ENCODE peak calls at places on chromosomes 7 and 10, in nine cellular contexts. M is Panc1, S is HepG2, B is transverse colon, N is HCT116, E is H1, W is K562, F is suprapubic skin, I is esophagus muscularis mucosa. V is an unnamed sample. For H3K4me1, the result is how much of the 10 kb centered on the place peaks cover.

GRCh38 chr10:31758495-31758894 is 170.1 kb downstream of the ARHGAP12 start:
- DNase-seq in I (no peak), N (no peak), E (no peak), F (no peak), M (no peak), S (no peak), B (no peak), W (no peak), V (no peak)

GRCh38 chr7:133562617-133563016 is 309.7 kb downstream of the EXOC4 start:
- DNase-seq in E (no peak), N (no peak), S (no peak), M (no peak), F (no peak), W (no peak), B (no peak), I (no peak), V (no peak)

GRCh38 chr7:121072826-121073225 is 84.3 kb downstream of the CPED1 start:
- DNase-seq in I (no peak), W (no peak), M (no peak), S (peak), N (no peak), B (no peak), F (no peak), E (no peak), V (no peak)

GRCh38 chr7:71739520-71740195 is 607.7 kb downstream of the GALNT17 start:
- DNase-seq in F (no peak), S (no peak), E (peak), N (no peak), B (no peak), W (no peak), I (peak), M (no peak), V (no peak)

GRCh38 chr10:71978988-71979691 is 14.9 kb downstream of the CHST3 start:
- DNase-seq in N (no peak), W (no peak), B (no peak), S (no peak), M (no peak), E (no peak), I (no peak), F (no peak), V (no peak)

GRCh38 chr10:44300666-44301649 is 83.9 kb downstream of the CXCL12 start:
- DNase-seq in W (no peak), E (no peak), N (peak), F (no peak), I (peak), S (no peak), B (no peak), M (no peak), V (peak)

GRCh38 chr10:14185501-14186045 is 145.2 kb downstream of the FRMD4A start:
- DNase-seq in F (no peak), B (no peak), N (peak), W (peak), I (no peak), M (peak), E (peak), S (peak), V (no peak)

GRCh38 chr7:27112960-27113949 is 10.8 kb upstream of the HOXA2 start:
- DNase-seq in W (peak), M (no peak), F (peak), I (no peak), E (peak), B (peak), S (no peak), N (peak), V (no peak)

GRCh38 chr7:150514748-150515222 is at the start of gene GIMAP7:
- DNase-seq in N (no peak), F (no peak), M (no peak), W (no peak), E (no peak), B (peak), I (no peak), S (no peak), V (no peak)

GRCh38 chr10:5669609-5670008 is 3.2 kb upstream of the ASB13 start:
- DNase-seq in M (no peak), S (no peak), F (no peak), W (peak), I (no peak), E (no peak), N (no peak), B (no peak), V (no peak)

GRCh38 chr7:65974191-65974801 is 7.7 kb downstream of the GUSB start:
- DNase-seq in W (no peak), I (no peak), S (no peak), N (no peak), F (no peak), E (no peak), M (no peak), B (no peak), V (peak)

GRCh38 chr7:517848-518629 is 1.6 kb downstream of the PDGFA start:
- DNase-seq in I (peak), E (peak), S (no peak), N (no peak), B (peak), W (peak), F (no peak), M (no peak), V (no peak)

GRCh38 chr7:143216151-143216550 is 5.7 kb upstream of the TAS2R40 start:
- DNase-seq in S (no peak), W (no peak), E (no peak), I (no peak), F (no peak), M (no peak), B (no peak), N (no peak), V (no peak)

GRCh38 chr10:1174022-1174421 is 117.8 kb downstream of the WDR37 start:
- DNase-seq in N (no peak), W (no peak), I (no peak), F (no peak), M (no peak), E (no peak), B (no peak), S (no peak), V (no peak)

GRCh38 chr7:74568658-74569057 is 88.9 kb upstream of the GTF2I start:
- DNase-seq in E (no peak), M (no peak), W (no peak), I (no peak), F (no peak), S (no peak), N (no peak), B (no peak), V (no peak)

GRCh38 chr10:32149257-32149955 is 93.2 kb upstream of the KIF5B start:
- DNase-seq in E (no peak), F (peak), B (peak), W (peak), N (peak), I (peak), M (no peak), S (no peak), V (peak)

GRCh38 chr10:123571978-123572377 is 94.2 kb upstream of the GPR26 start:
- DNase-seq in S (no peak), F (no peak), I (no peak), W (no peak), N (no peak), M (no peak), E (no peak), B (no peak), V (no peak)

GRCh38 chr7:124781418-124781817 is 15.8 kb upstream of the GPR37 start:
- DNase-seq in N (no peak), M (no peak), W (no peak), F (no peak), I (no peak), S (no peak), B (no peak), E (no peak), V (no peak)

GRCh38 chr7:3835102-3835501 is 534.0 kb downstream of the SDK1 start:
- DNase-seq in E (no peak), S (no peak), B (peak), W (no peak), I (no peak), F (no peak), N (no peak), M (no peak), V (no peak)

GRCh38 chr10:32179836-32180235 is 123.6 kb upstream of the KIF5B start:
- DNase-seq in S (no peak), E (no peak), B (no peak), I (no peak), F (no peak), W (no peak), M (no peak), N (no peak), V (no peak)

GRCh38 chr10:13536674-13537366 is 8.0 kb upstream of the BEND7 start:
- DNase-seq in B (peak), N (peak), E (peak), I (no peak), W (peak), M (peak), S (peak), F (no peak), V (no peak)

GRCh38 chr10:132588301-132589013 is 50.9 kb downstream of the INPP5A start:
- DNase-seq in I (no peak), M (no peak), E (no peak), F (peak), W (no peak), B (no peak), N (no peak), S (no peak), V (no peak)

GRCh38 chr7:138943061-138943460 is 38.1 kb downstream of the KIAA1549 start:
- DNase-seq in E (no peak), I (no peak), M (no peak), N (no peak), S (no peak), W (no peak), F (no peak), B (no peak), V (no peak)

GRCh38 chr7:17991866-17992648 is 35.6 kb downstream of the PRPS1L1 start:
- DNase-seq in E (peak), M (no peak), W (peak), B (peak), I (no peak), S (no peak), N (no peak), F (no peak), V (no peak)

GRCh38 chr7:155803418-155804376 is 8.6 kb downstream of the SHH start:
- DNase-seq in B (peak), S (no peak), M (no peak), N (no peak), W (no peak), F (no peak), E (peak), I (no peak), V (no peak)

GRCh38 chr7:768881-769504 is 41.9 kb upstream of the PRKAR1B start:
- DNase-seq in I (no peak), M (no peak), B (no peak), N (no peak), F (no peak), E (peak), W (peak), S (no peak), V (no peak)

GRCh38 chr10:125691160-125691981 is 8.4 kb upstream of the TEX36 start:
- DNase-seq in F (no peak), I (no peak), M (no peak), N (no peak), W (no peak), B (no peak), E (no peak), S (no peak), V (no peak)

GRCh38 chr10:3095373-3096139 is 28.2 kb downstream of the PFKP start:
- DNase-seq in N (peak), I (no peak), B (peak), S (peak), F (no peak), W (peak), E (no peak), M (peak), V (no peak)

GRCh38 chr10:47453435-47454293 is 30.3 kb downstream of the ANXA8 start:
- DNase-seq in M (no peak), E (no peak), F (no peak), I (peak), W (no peak), B (no peak), N (no peak), S (no peak), V (no peak)

GRCh38 chr7:151809156-151809863 is 67.6 kb downstream of the PRKAG2 start:
- DNase-seq in B (no peak), E (no peak), M (no peak), N (no peak), I (no peak), W (no peak), S (no peak), F (no peak), V (no peak)

GRCh38 chr7:131502810-131503545 is 53.5 kb downstream of the PODXL start:
- DNase-seq in W (peak), B (no peak), I (no peak), F (no peak), E (no peak), S (peak), M (no peak), N (no peak), V (no peak)

GRCh38 chr7:150379590-150380379 is 655 bp downstream of the ZNF775 start:
- DNase-seq in F (no peak), S (no peak), W (peak), M (no peak), B (no peak), N (no peak), E (no peak), I (no peak), V (no peak)

GRCh38 chr10:78805176-78805575 is 263.6 kb upstream of the ZMIZ1 start:
- DNase-seq in W (no peak), N (no peak), M (no peak), I (no peak), S (no peak), B (peak), E (no peak), F (peak), V (peak)

GRCh38 chr7:37706807-37707206 is 23.2 kb downstream of the GPR141 start:
- DNase-seq in S (no peak), M (no peak), N (no peak), E (no peak), B (no peak), W (no peak), F (no peak), I (no peak), V (no peak)

GRCh38 chr10:93062499-93063216 is 2.1 kb downstream of the CYP26C1 start:
- DNase-seq in E (peak), S (no peak), W (no peak), F (no peak), I (no peak), M (no peak), N (no peak), B (no peak), V (no peak)

GRCh38 chr10:78513330-78513729 is 479.7 kb downstream of the RPS24 start:
- DNase-seq in N (no peak), B (no peak), I (peak), M (no peak), W (no peak), S (no peak), F (peak), E (peak), V (no peak)

GRCh38 chr10:14673189-14673947 is 101.3 kb downstream of the FAM107B start:
- DNase-seq in B (no peak), E (no peak), I (no peak), N (no peak), M (no peak), F (no peak), W (no peak), S (no peak), V (no peak)

GRCh38 chr7:23713285-23714235 is 3.5 kb downstream of the STK31 start:
- DNase-seq in W (no peak), I (no peak), M (peak), B (no peak), E (no peak), N (no peak), F (no peak), S (peak), V (no peak)

GRCh38 chr10:5565671-5566581 is 41.2 kb downstream of the CALML3 start:
- DNase-seq in B (peak), N (no peak), M (no peak), E (no peak), I (no peak), F (peak), W (no peak), S (no peak), V (no peak)

GRCh38 chr10:48634198-48634983 is 29.5 kb upstream of the ARHGAP22 start:
- DNase-seq in E (no peak), W (no peak), M (no peak), B (peak), N (no peak), I (peak), F (no peak), S (no peak), V (no peak)

GRCh38 chr10:89278034-89278535 is 23.8 kb upstream of the IFIT2 start:
- DNase-seq in E (no peak), S (peak), F (peak), B (no peak), M (peak), N (peak), W (no peak), I (no peak), V (no peak)
- H3K27ac ChIP-seq in E (no peak), S (peak), F (peak), B (peak), M (peak), N (peak), W (no peak), I (peak), V (peak)

DNA sequence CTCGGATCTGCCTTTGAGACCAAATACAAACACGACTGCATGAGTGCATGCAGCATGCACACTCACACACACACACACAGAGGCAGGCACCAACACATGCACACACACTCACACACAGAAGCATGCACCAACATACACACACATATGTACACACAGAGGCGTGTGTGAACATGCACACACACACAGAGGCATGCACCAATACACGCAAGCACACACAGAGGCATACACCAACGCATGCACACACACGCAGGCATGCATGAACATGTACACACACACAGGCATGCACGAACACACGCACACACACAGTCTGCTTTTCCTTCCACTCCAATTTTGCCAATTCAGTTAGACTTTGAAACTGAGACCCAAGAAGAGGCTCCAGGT is 67.3 kb upstream of the COL13A1 start:
- DNase-seq in M (no peak), B (no peak), W (no peak), I (no peak), N (no peak), E (no peak), S (no peak), F (no peak), V (no peak)
- H3K4me1 ChIP-seq in M (under half), B (under half), W (under half), I (under half), N (under half), E (under half), S (under half), F (under half), V (under half)

GRCh38 chr7:36153571-36154097 is 580 bp downstream of the EEPD1 start:
- DNase-seq in W (no peak), S (no peak), F (peak), I (no peak), M (no peak), B (no peak), N (no peak), E (peak), V (no peak)
- TF ChIP-seq POLR2AphosphoS5 in W (no peak), S (no peak), F (no peak), I (no peak), M (no peak), B (no peak), N (no peak), E (no peak), V (no peak)

GRCh38 chr10:64306888-64307287 is 785.7 kb downstream of the REEP3 start:
- DNase-seq in I (no peak), E (no peak), M (no peak), S (no peak), F (no peak), B (no peak), N (no peak), W (no peak), V (no peak)
- H3K27ac ChIP-seq in I (no peak), E (no peak), M (no peak), S (no peak), F (no peak), B (no peak), N (no peak), W (no peak), V (no peak)

GRCh38 chr10:101778781-101779543 is 3.0 kb upstream of the FGF8 start:
- DNase-seq in B (peak), W (peak), I (no peak), M (no peak), S (no peak), E (peak), N (no peak), F (peak), V (no peak)

GRCh38 chr10:101780187-101780817 is 2.9 kb downstream of the NPM3 start:
- DNase-seq in I (no peak), N (no peak), B (no peak), E (no peak), S (no peak), W (no peak), F (peak), M (no peak), V (no peak)

GRCh38 chr10:101778151-101778780 is 2.4 kb upstream of the FGF8 start:
- DNase-seq in I (no peak), W (no peak), S (no peak), B (no peak), F (peak), N (no peak), E (peak), M (no peak), V (no peak)

GRCh38 chr10:101780818-101781654 is 2.2 kb downstream of the NPM3 start:
- DNase-seq in W (peak), B (peak), I (no peak), N (peak), M (peak), E (peak), S (peak), F (peak), V (no peak)

DNA sequence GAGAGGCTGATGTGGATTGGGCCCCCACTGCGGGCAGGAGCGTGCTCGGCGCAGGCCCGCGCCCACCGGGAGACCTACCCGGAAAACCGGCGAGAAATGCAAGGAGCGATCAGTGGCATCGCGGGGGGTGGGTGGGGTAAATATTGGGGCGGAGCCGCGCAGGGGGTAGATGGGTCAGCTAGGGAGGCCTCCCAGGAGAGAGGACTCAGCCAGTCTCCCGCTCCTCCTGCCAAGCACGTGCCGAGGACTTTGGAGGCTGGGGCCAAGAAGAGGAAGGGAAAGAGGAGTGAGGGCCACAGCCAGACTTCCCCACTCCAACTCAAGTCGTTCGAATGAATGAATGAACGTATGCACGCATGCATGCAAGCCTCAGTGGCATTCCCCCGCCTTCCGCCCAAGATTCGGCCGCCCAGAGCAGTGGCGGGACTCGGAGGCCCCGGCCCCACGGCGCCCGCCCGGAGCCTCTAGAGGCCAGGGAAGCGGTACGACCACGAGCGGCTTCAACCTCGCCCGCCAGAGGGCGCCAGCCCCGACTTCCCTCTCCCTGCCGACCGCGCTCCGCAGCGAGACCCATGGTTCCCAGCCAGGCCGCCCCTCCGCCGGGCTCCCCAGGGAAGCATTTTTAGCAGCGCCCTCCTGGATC is 3.6 kb downstream of the NPM3 start:
- DNase-seq in W (no peak), B (peak), I (no peak), M (no peak), E (peak), F (peak), N (peak), S (no peak), V (peak)
- H3K4me1 ChIP-seq in W (half or more), B (half or more), I (half or more), M (under half), E (under half), F (half or more), N (under half), S (half or more), V (under half)

DNA sequence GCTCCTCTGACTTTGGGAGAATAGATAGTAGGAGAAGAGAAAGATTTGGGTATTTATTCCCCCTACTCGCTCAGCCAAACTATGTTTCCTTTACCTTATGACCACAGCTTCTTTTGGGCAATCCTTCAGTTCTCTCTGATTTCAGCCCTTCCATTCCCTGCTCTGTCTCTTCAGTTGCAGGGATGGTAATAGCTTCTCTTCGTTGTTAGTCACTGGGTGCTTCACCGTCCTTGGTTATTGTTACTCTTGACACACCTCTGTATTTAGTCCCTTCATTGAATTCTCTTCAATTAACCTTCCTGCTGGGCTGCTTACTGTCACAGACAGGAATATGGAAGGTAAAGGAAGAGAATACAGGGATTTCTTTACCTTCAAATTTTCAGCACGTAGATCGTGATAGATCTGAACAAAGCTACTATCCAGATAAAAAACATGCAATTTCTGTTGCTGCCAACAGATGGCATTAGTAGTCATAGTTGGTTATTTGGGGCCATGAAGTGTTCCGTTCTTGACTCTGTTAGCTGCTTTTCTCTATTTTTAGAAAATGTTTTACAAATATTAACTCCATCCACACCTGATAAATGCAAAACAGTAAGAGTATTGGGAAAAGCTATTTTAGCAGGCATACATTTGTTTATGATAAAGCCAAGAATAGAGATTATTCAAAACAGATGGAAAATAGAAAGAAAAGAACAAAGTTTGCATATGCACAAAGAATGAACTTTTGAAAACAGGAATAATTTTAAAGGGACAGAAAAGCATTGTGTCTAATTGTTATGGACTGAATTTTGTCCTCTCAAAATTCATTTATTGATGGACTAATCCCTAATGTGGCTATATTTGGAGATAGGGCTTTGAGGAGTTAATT is 14.0 kb upstream of the PTTG1IP2 start:
- DNase-seq in M (no peak), E (no peak), F (no peak), B (no peak), S (peak), I (no peak), W (peak), N (peak), V (no peak)
- TF ChIP-seq POLR2AphosphoS5 in M (no peak), E (no peak), F (no peak), B (no peak), S (no peak), I (no peak), W (no peak), N (no peak), V (no peak)

V was measured in breast epithelium.